ENCODE peak calls at places on chromosomes 6 and 20, in seven cellular contexts. F, G, Q, V, M, E and P are unnamed samples.

GRCh38 chr20:61692476-61692875 is 373.2 kb downstream of the TAF4 start:
- DNase-seq in F (no peak), G (no peak), Q (no peak), V (no peak), M (no peak), E (no peak), P (no peak)

GRCh38 chr6:73695619-73696421 is at the start of gene CD109:
- DNase-seq in F (peak; percentile 11), G (peak; percentile 49), Q (peak; percentile 54), V (peak; percentile 87), M (peak; percentile 83), E (peak; percentile 88), P (peak; percentile 83)

GRCh38 chr6:3226422-3227362 is 761 bp downstream of the TUBB2B start:
- DNase-seq in F (no peak), G (no peak), Q (no peak), V (peak; percentile 77), M (no peak), E (no peak), P (peak; percentile 84)

GRCh38 chr6:33271098-33271607 is 523 bp downstream of the VPS52 start:
- DNase-seq in F (no peak), G (no peak), Q (no peak), V (no peak), M (no peak), E (peak; percentile 28), P (no peak)

GRCh38 chr6:159608961-159609673 is 83.9 kb downstream of the SOD2 start:
- DNase-seq in F (no peak), G (no peak), Q (peak; percentile 47), V (peak; percentile 85), M (peak; percentile 76), E (peak; percentile 58), P (peak; percentile 13)

GRCh38 chr6:163192591-163192990 is 221.9 kb upstream of the QKI start:
- DNase-seq in F (no peak), G (no peak), Q (no peak), V (no peak), M (no peak), E (no peak), P (no peak)

GRCh38 chr20:60481742-60482133 is 523.5 kb downstream of the CDH26 start:
- DNase-seq in F (no peak), G (no peak), Q (no peak), V (no peak), M (no peak), E (no peak), P (no peak)

GRCh38 chr20:25382704-25383370 is 7.8 kb downstream of the ABHD12 start:
- DNase-seq in F (no peak), G (no peak), Q (no peak), V (no peak), M (no peak), E (no peak), P (no peak)

GRCh38 chr20:1860446-1860845 is 34.8 kb upstream of the SIRPA start:
- DNase-seq in F (no peak), G (no peak), Q (no peak), V (no peak), M (peak; percentile 28), E (peak; percentile 63), P (no peak)

GRCh38 chr6:12483712-12484111 is 193.6 kb downstream of the EDN1 start:
- DNase-seq in F (no peak), G (no peak), Q (no peak), V (no peak), M (peak; percentile 72), E (peak; percentile 90), P (no peak)

GRCh38 chr6:48568856-48569255 is 457.9 kb upstream of the PTCHD4 start:
- DNase-seq in F (no peak), G (no peak), Q (no peak), V (no peak), M (no peak), E (no peak), P (no peak)

GRCh38 chr6:111200823-111201134 is 113.5 kb downstream of the SLC16A10 start:
- DNase-seq in F (no peak), G (no peak), Q (no peak), V (no peak), M (no peak), E (no peak), P (no peak)

GRCh38 chr6:111201764-111202163 is 114.5 kb downstream of the SLC16A10 start:
- DNase-seq in F (no peak), G (no peak), Q (no peak), V (no peak), M (no peak), E (no peak), P (no peak)

GRCh38 chr6:111201155-111201554 is 113.9 kb downstream of the SLC16A10 start:
- DNase-seq in F (no peak), G (no peak), Q (no peak), V (no peak), M (no peak), E (no peak), P (no peak)

GRCh38 chr6:111198841-111199240 is 111.5 kb downstream of the SLC16A10 start:
- DNase-seq in F (no peak), G (no peak), Q (no peak), V (no peak), M (no peak), E (no peak), P (no peak)

GRCh38 chr6:111199935-111200822 is 112.9 kb downstream of the SLC16A10 start:
- DNase-seq in F (no peak), G (no peak), Q (no peak), V (no peak), M (no peak), E (no peak), P (no peak)
- H3K4me3 ChIP-seq in F (no peak overlapping the region), G (no peak overlapping the region), Q (peak overlapping the region; percentile 44), V (no peak overlapping the region), M (no peak overlapping the region), E (no peak overlapping the region), P (no peak overlapping the region)

DNA sequence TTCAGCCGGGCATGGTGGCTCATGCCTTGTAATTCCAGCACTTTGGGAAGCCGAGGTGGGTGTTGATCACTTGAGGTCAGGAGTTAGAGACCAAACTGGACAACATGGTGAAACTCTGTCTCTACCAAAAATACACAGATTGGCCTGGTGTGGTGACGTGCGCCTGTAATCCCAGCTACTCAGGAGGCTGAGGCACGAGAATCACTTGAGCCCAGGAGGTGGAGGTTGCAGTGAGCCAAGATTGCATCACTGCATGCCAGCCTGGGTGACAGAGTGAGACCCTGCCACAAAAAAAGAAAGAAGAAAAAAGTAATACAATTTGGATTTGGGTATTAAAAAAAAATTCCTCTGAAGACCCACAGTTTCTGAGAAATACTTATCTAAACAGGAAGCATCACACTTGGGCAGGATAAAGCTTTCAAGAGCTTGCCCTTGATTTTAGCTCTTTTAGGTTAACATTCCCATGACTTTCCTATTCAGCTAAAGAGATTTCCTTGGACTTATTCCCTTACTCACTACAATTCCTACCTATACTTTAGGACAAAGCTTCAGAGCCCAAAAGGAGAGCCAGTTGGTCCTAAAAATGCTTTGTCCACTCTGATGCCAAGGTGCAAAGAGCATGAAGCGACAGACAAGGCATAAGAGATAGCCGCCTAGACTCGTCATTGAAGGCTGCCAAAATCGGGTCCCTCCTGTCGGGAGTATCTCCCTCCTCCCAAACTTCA is 1.9 kb downstream of the ELOVL2 start:
- DNase-seq in F (no peak), G (no peak), Q (peak; percentile 24), V (peak; percentile 53), M (no peak), E (no peak), P (no peak)
- H3K4me3 ChIP-seq in F (no peak overlapping the region), G (no peak overlapping the region), Q (peak overlapping the region; percentile 86), V (peak overlapping the region; percentile 86), M (no peak overlapping the region), E (no peak overlapping the region), P (no peak overlapping the region)

DNA sequence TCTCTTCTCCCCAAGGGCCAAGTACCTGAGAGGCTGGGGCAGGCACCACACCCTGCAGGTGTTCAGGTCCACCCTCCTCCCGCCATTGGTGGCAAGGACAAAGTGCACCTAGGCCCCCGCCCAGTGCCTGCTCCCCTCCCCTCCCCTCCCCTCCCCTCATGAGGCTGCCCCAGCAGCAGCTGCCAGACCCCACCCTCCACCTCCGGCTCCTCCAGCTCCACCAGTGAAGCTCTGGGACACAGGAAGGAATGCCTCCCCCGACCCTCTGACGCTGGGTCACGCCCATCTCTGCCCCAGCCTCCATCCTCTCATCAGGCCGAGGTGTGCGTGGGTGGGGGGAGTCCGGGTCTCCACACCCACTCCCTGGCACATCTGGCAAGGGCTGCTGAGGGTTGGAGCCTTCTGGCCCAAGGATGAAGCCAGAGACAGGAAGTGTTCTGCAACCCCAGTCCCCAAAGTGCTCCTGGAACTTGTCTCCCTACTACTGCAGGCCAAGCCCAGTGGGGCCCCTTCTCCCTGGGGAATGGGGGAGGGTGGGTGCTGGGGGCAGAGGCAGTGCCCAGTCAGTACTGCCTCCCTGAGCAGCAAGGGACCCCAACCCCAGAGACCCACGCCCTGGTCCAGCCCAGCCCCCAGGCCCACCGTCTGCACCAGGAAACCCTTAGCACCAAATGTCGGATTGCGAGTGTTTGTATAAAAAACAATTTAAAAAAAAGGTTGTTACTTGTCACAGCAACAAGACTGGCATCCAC is 1.6 kb upstream of the UCKL1 start:
- DNase-seq in F (peak; percentile 89), G (no peak), Q (peak; percentile 59), V (peak; percentile 93), M (no peak), E (peak; percentile 65), P (no peak)
- H3K4me3 ChIP-seq in F (peak overlapping the region; percentile 90), G (no peak overlapping the region), Q (peak overlapping the region; percentile 61), V (no peak overlapping the region), M (no peak overlapping the region), E (no peak overlapping the region), P (no peak overlapping the region)

GRCh38 chr6:107737397-107737793 is 86.7 kb downstream of the SCML4 start:
- DNase-seq in F (no peak), G (no peak), Q (no peak), V (no peak), M (no peak), E (no peak), P (no peak)

GRCh38 chr6:107736713-107737396 is 87.3 kb downstream of the SCML4 start:
- DNase-seq in F (no peak), G (peak; percentile 88), Q (no peak), V (no peak), M (no peak), E (no peak), P (no peak)

GRCh38 chr6:107731422-107732319 is 92.4 kb downstream of the SCML4 start:
- DNase-seq in F (peak; percentile 46), G (peak; percentile 60), Q (no peak), V (peak; percentile 44), M (no peak), E (no peak), P (no peak)

GRCh38 chr6:107732461-107732860 is 91.7 kb downstream of the SCML4 start:
- DNase-seq in F (no peak), G (no peak), Q (no peak), V (peak; percentile 17), M (no peak), E (no peak), P (no peak)

GRCh38 chr6:107735906-107736635 is 88.0 kb downstream of the SCML4 start:
- DNase-seq in F (no peak), G (peak; percentile 44), Q (no peak), V (no peak), M (no peak), E (no peak), P (no peak)
- H3K4me3 ChIP-seq in F (no peak overlapping the region), G (peak overlapping the region; percentile 39), Q (no peak overlapping the region), V (no peak overlapping the region), M (no peak overlapping the region), E (no peak overlapping the region), P (no peak overlapping the region)